ENCODE peak calls at places on chromosomes 7 and 10, in eight cellular contexts. One of them, this sample, is unnamed.

GRCh38 chr7:45089314-45089891 is 634 bp upstream of the NACAD start:
- DNase-seq in cardiac muscle cell: peak
- DNase-seq in GM13977: peak
- DNase-seq in uterus: peak
- DNase-seq in fibroblast of lung: peak
- DNase-seq in RWPE1: peak
- DNase-seq in Calu3: peak
- DNase-seq in brain microvascular endothelial cell: peak
- DNase-seq in this sample: peak

GRCh38 chr7:30923774-30924413 is 12.2 kb downstream of the AQP1 start:
- DNase-seq in uterus: no peak
- DNase-seq in Calu3: peak
- DNase-seq in RWPE1: no peak
- DNase-seq in cardiac muscle cell: no peak
- DNase-seq in fibroblast of lung: no peak
- DNase-seq in brain microvascular endothelial cell: no peak
- DNase-seq in GM13977: no peak
- DNase-seq in this sample: no peak

GRCh38 chr7:43249808-43250145 is 137.3 kb downstream of the HECW1 start:
- DNase-seq in brain microvascular endothelial cell: peak
- DNase-seq in GM13977: no peak
- DNase-seq in cardiac muscle cell: no peak
- DNase-seq in Calu3: no peak
- DNase-seq in RWPE1: no peak
- DNase-seq in fibroblast of lung: no peak
- DNase-seq in uterus: no peak
- DNase-seq in this sample: no peak

GRCh38 chr7:27155816-27156507 is 513 bp downstream of the HOXA7 start:
- DNase-seq in GM13977: no peak
- DNase-seq in Calu3: no peak
- DNase-seq in RWPE1: no peak
- DNase-seq in brain microvascular endothelial cell: no peak
- DNase-seq in fibroblast of lung: peak
- DNase-seq in cardiac muscle cell: no peak
- DNase-seq in uterus: peak
- DNase-seq in this sample: no peak

GRCh38 chr10:26792780-26793495 is 67.8 kb downstream of the ABI1 start:
- DNase-seq in RWPE1: no peak
- DNase-seq in cardiac muscle cell: no peak
- DNase-seq in uterus: no peak
- DNase-seq in fibroblast of lung: no peak
- DNase-seq in brain microvascular endothelial cell: no peak
- DNase-seq in GM13977: no peak
- DNase-seq in Calu3: no peak
- DNase-seq in this sample: no peak

GRCh38 chr10:22148956-22149355 is 68.9 kb downstream of the EBLN1 start:
- DNase-seq in brain microvascular endothelial cell: peak
- DNase-seq in RWPE1: no peak
- DNase-seq in cardiac muscle cell: no peak
- DNase-seq in fibroblast of lung: peak
- DNase-seq in Calu3: no peak
- DNase-seq in GM13977: no peak
- DNase-seq in uterus: no peak
- DNase-seq in this sample: peak

GRCh38 chr10:114856544-114857287 is 35.1 kb downstream of the FHIP2A start:
- DNase-seq in fibroblast of lung: peak
- DNase-seq in uterus: no peak
- DNase-seq in Calu3: no peak
- DNase-seq in GM13977: no peak
- DNase-seq in cardiac muscle cell: no peak
- DNase-seq in brain microvascular endothelial cell: peak
- DNase-seq in RWPE1: peak
- DNase-seq in this sample: peak

GRCh38 chr7:73838642-73839041 is 3.7 kb downstream of the METTL27 start:
- DNase-seq in GM13977: no peak
- DNase-seq in RWPE1: peak
- DNase-seq in cardiac muscle cell: no peak
- DNase-seq in brain microvascular endothelial cell: no peak
- DNase-seq in Calu3: no peak
- DNase-seq in fibroblast of lung: no peak
- DNase-seq in uterus: no peak
- DNase-seq in this sample: peak

GRCh38 chr7:7519528-7519927 is 16.1 kb downstream of the COL28A1 start:
- DNase-seq in GM13977: no peak
- DNase-seq in fibroblast of lung: no peak
- DNase-seq in cardiac muscle cell: no peak
- DNase-seq in uterus: no peak
- DNase-seq in Calu3: no peak
- DNase-seq in RWPE1: no peak
- DNase-seq in brain microvascular endothelial cell: no peak
- DNase-seq in this sample: no peak

GRCh38 chr7:75599244-75599771 is 107.2 kb downstream of the SPDYE5 start:
- DNase-seq in fibroblast of lung: no peak
- DNase-seq in brain microvascular endothelial cell: no peak
- DNase-seq in RWPE1: no peak
- DNase-seq in GM13977: no peak
- DNase-seq in Calu3: no peak
- DNase-seq in uterus: peak
- DNase-seq in cardiac muscle cell: no peak
- DNase-seq in this sample: no peak
- TF ChIP-seq CTCF in fibroblast of lung: no peak
- TF ChIP-seq CTCF in brain microvascular endothelial cell: no peak
- TF ChIP-seq CTCF in RWPE1: no peak
- TF ChIP-seq CTCF in GM13977: no peak
- TF ChIP-seq CTCF in Calu3: no peak
- TF ChIP-seq CTCF in uterus: no peak
- TF ChIP-seq CTCF in cardiac muscle cell: no peak
- TF ChIP-seq CTCF in this sample: no peak

GRCh38 chr10:90650858-90651257 is 207.0 kb downstream of the HTR7 start:
- DNase-seq in RWPE1: no peak
- DNase-seq in uterus: no peak
- DNase-seq in fibroblast of lung: no peak
- DNase-seq in brain microvascular endothelial cell: no peak
- DNase-seq in cardiac muscle cell: no peak
- DNase-seq in GM13977: no peak
- DNase-seq in Calu3: no peak
- DNase-seq in this sample: no peak

DNA sequence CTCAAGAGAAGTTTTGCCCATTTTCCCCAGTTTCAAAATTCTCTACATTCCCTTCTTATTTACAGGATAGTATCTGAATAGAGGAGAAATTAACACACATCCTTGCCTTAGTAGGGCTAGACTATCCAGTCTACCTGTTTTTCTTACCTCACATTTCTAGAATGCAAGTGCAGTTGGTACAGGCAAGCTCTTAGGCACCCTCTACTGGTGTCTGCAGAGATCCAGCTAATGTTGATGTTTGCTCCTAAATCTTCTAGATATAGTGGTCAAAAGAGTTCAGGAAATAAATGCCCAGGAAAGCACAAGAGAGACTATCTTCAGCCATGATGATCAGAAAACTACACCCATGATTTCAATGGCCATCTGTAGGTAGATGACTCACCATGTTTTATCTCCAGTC is 205.3 kb downstream of the HTR7 start:
- DNase-seq in RWPE1: peak
- DNase-seq in uterus: no peak
- DNase-seq in fibroblast of lung: peak
- DNase-seq in brain microvascular endothelial cell: peak
- DNase-seq in cardiac muscle cell: peak
- DNase-seq in Calu3: no peak
- DNase-seq in GM13977: no peak
- DNase-seq in this sample: peak
- TF ChIP-seq CTCF in RWPE1: peak
- TF ChIP-seq CTCF in uterus: no peak
- TF ChIP-seq CTCF in fibroblast of lung: peak
- TF ChIP-seq CTCF in brain microvascular endothelial cell: peak
- TF ChIP-seq CTCF in cardiac muscle cell: peak
- TF ChIP-seq CTCF in Calu3: no peak
- TF ChIP-seq CTCF in GM13977: peak
- TF ChIP-seq CTCF in this sample: peak

GRCh38 chr7:159026271-159027047 is 118.2 kb downstream of the VIPR2 start:
- DNase-seq in uterus: no peak
- DNase-seq in Calu3: no peak
- DNase-seq in RWPE1: no peak
- DNase-seq in GM13977: no peak
- DNase-seq in fibroblast of lung: no peak
- DNase-seq in brain microvascular endothelial cell: peak
- DNase-seq in cardiac muscle cell: no peak
- DNase-seq in this sample: no peak

GRCh38 chr7:159025161-159025779 is 119.4 kb downstream of the VIPR2 start:
- DNase-seq in uterus: no peak
- DNase-seq in brain microvascular endothelial cell: peak
- DNase-seq in Calu3: no peak
- DNase-seq in fibroblast of lung: peak
- DNase-seq in cardiac muscle cell: no peak
- DNase-seq in GM13977: no peak
- DNase-seq in RWPE1: no peak
- DNase-seq in this sample: peak

GRCh38 chr7:159027091-159027802 is 117.4 kb downstream of the VIPR2 start:
- DNase-seq in brain microvascular endothelial cell: no peak
- DNase-seq in Calu3: no peak
- DNase-seq in uterus: no peak
- DNase-seq in RWPE1: peak
- DNase-seq in GM13977: no peak
- DNase-seq in cardiac muscle cell: no peak
- DNase-seq in fibroblast of lung: no peak
- DNase-seq in this sample: peak

GRCh38 chr7:159028456-159029401 is 115.9 kb downstream of the VIPR2 start:
- DNase-seq in Calu3: no peak
- DNase-seq in RWPE1: no peak
- DNase-seq in uterus: no peak
- DNase-seq in cardiac muscle cell: no peak
- DNase-seq in brain microvascular endothelial cell: no peak
- DNase-seq in GM13977: no peak
- DNase-seq in fibroblast of lung: no peak
- DNase-seq in this sample: no peak

GRCh38 chr7:159027803-159028455 is 116.7 kb downstream of the VIPR2 start:
- DNase-seq in cardiac muscle cell: no peak
- DNase-seq in RWPE1: peak
- DNase-seq in brain microvascular endothelial cell: no peak
- DNase-seq in fibroblast of lung: no peak
- DNase-seq in uterus: no peak
- DNase-seq in Calu3: no peak
- DNase-seq in GM13977: no peak
- DNase-seq in this sample: peak
- TF ChIP-seq CTCF in cardiac muscle cell: no peak
- TF ChIP-seq CTCF in RWPE1: no peak
- TF ChIP-seq CTCF in brain microvascular endothelial cell: no peak
- TF ChIP-seq CTCF in fibroblast of lung: no peak
- TF ChIP-seq CTCF in uterus: no peak
- TF ChIP-seq CTCF in Calu3: no peak
- TF ChIP-seq CTCF in GM13977: no peak
- TF ChIP-seq CTCF in this sample: no peak

GRCh38 chr10:46541735-46542566 is 14.5 kb downstream of the GPRIN2 start:
- DNase-seq in Calu3: peak
- DNase-seq in cardiac muscle cell: no peak
- DNase-seq in uterus: peak
- DNase-seq in GM13977: no peak
- DNase-seq in brain microvascular endothelial cell: no peak
- DNase-seq in RWPE1: no peak
- DNase-seq in fibroblast of lung: no peak
- DNase-seq in this sample: no peak

GRCh38 chr10:46539596-46540411 is 16.7 kb downstream of the GPRIN2 start:
- DNase-seq in uterus: peak
- DNase-seq in cardiac muscle cell: no peak
- DNase-seq in GM13977: no peak
- DNase-seq in Calu3: peak
- DNase-seq in RWPE1: no peak
- DNase-seq in brain microvascular endothelial cell: peak
- DNase-seq in fibroblast of lung: peak
- DNase-seq in this sample: no peak

GRCh38 chr10:46542567-46543323 is 13.7 kb downstream of the GPRIN2 start:
- DNase-seq in fibroblast of lung: no peak
- DNase-seq in uterus: peak
- DNase-seq in GM13977: no peak
- DNase-seq in RWPE1: no peak
- DNase-seq in Calu3: peak
- DNase-seq in brain microvascular endothelial cell: no peak
- DNase-seq in cardiac muscle cell: no peak
- DNase-seq in this sample: no peak

GRCh38 chr10:46540412-46541016 is 15.9 kb downstream of the GPRIN2 start:
- DNase-seq in fibroblast of lung: no peak
- DNase-seq in brain microvascular endothelial cell: no peak
- DNase-seq in Calu3: no peak
- DNase-seq in RWPE1: no peak
- DNase-seq in cardiac muscle cell: no peak
- DNase-seq in uterus: peak
- DNase-seq in GM13977: no peak
- DNase-seq in this sample: no peak

DNA sequence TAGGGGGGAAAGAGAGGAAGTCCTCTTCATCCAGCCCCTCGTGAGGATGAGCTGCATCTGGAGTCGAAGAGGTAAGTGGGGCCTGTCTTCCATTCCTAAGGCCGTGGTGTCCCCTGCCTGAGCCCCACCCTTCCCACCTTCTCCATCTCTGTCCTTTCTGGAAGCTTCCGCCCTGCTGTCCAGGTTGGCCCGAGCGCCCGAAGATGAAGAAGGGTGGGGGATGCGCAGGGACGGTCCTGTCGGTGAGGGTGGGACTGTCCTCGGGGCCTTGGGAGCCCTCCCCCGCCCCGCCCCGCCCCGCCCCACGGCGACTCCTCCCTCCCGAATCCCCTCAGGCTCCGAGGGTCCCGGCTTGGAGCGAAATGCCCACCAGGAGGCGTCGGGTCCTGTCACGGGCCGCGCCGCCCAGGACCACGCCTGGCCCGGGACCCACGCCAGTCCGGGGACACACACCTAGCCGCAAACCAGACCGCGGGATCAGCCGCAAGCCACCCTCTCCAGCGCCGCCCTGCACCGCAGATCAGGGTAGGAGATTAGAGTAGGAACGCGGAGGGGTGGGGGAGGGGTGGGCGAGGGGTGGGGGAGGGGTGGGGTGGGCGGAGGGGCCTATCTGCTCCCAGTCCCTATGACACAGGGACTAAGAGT is 15.3 kb downstream of the GPRIN2 start:
- DNase-seq in Calu3: peak
- DNase-seq in GM13977: no peak
- DNase-seq in cardiac muscle cell: peak
- DNase-seq in RWPE1: no peak
- DNase-seq in brain microvascular endothelial cell: no peak
- DNase-seq in fibroblast of lung: no peak
- DNase-seq in uterus: peak
- DNase-seq in this sample: no peak
- TF ChIP-seq CTCF in Calu3: peak
- TF ChIP-seq CTCF in GM13977: no peak
- TF ChIP-seq CTCF in cardiac muscle cell: peak
- TF ChIP-seq CTCF in RWPE1: no peak
- TF ChIP-seq CTCF in brain microvascular endothelial cell: peak
- TF ChIP-seq CTCF in fibroblast of lung: peak
- TF ChIP-seq CTCF in uterus: no peak
- TF ChIP-seq CTCF in this sample: no peak

This sample was measured in MCF 10A.